ENCODE peak calls at places on chromosomes 2 and 18, in seven cellular contexts. A is gastrocnemius medialis, I is activated B cell treated with CpG ODN at 0.5 μM for 24 hours, P is AG04449, O is MCF 10A, T is heart right ventricle, E is cardiac muscle cell. R is an unnamed sample.

GRCh38 chr18:47858607-47859006 is 71.9 kb downstream of the SMAD2 start:
- DNase-seq in A (no peak), I (no peak), E (no peak), T (no peak), P (no peak), O (no peak), R (no peak)

GRCh38 chr2:150495993-150496627 is 8.6 kb upstream of the RND3 start:
- DNase-seq in T (no peak), P (peak; percentile 94), O (peak; percentile 62), I (no peak), E (peak; percentile 93), A (no peak), R (no peak)

GRCh38 chr2:110662560-110662959 is 15.3 kb downstream of the BUB1 start:
- DNase-seq in P (no peak), E (peak; percentile 41), T (no peak), A (no peak), O (no peak), I (no peak), R (no peak)

GRCh38 chr2:192499476-192499875 is 304.7 kb upstream of the TMEFF2 start:
- DNase-seq in O (peak; percentile 65), P (no peak), A (no peak), E (peak; percentile 48), T (no peak), I (no peak), R (no peak)

GRCh38 chr18:10101729-10102128 is 187.9 kb downstream of the VAPA start:
- DNase-seq in E (no peak), A (no peak), P (no peak), I (no peak), O (no peak), T (no peak), R (no peak)

GRCh38 chr2:207422307-207422960 is 107.3 kb upstream of the CREB1 start:
- DNase-seq in I (no peak), A (no peak), P (no peak), T (no peak), E (no peak), O (no peak), R (no peak)

GRCh38 chr2:227821043-227821942 is 7.7 kb downstream of the CCL20 start:
- DNase-seq in O (peak; percentile 18), A (no peak), T (no peak), E (no peak), P (no peak), I (no peak), R (no peak)

GRCh38 chr2:8647462-8647857 is 34.4 kb upstream of the ID2 start:
- DNase-seq in T (no peak), E (no peak), I (no peak), O (no peak), A (no peak), P (no peak), R (no peak)

GRCh38 chr2:234841321-234842015 is 110.3 kb upstream of the SH3BP4 start:
- DNase-seq in O (no peak), E (no peak), P (no peak), A (no peak), T (no peak), I (no peak), R (no peak)

GRCh38 chr2:217477583-217477982 is 525.2 kb downstream of the TNS1 start:
- DNase-seq in I (no peak), T (no peak), E (no peak), O (no peak), A (no peak), P (no peak), R (no peak)
- TF ChIP-seq CTCF in I (no peak), T (no peak), E (no peak), O (no peak), A (no peak), P (no peak), R (no peak)

GRCh38 chr2:24923106-24923505 is 3.1 kb upstream of the ADCY3 start:
- DNase-seq in I (no peak), A (no peak), P (no peak), O (no peak), T (no peak), E (no peak), R (no peak)
- TF ChIP-seq CTCF in I (no peak), A (no peak), P (no peak), O (no peak), T (no peak), E (no peak), R (no peak)

DNA sequence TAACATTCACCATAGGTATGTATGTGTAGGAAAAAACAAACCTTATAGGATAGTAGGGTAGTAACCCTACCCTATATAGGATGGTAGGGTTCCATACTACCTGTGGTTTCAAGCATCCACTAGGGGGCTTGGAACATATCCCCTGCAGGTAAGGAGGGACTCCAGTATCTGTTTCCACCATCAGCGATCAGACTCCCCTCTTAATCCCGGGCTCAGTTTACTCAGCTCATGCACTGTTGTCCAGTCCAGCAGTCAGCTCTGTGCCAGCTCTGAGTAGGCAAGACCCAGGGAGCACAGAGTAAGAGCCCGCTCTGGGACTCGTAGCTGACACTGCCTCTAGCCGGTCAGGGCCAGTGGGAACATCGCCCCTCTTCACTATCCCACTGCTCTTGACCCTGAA is 61.7 kb downstream of the MEX3C start:
- DNase-seq in P (no peak), A (no peak), E (no peak), O (peak; percentile 48), T (no peak), I (no peak), R (no peak)
- TF ChIP-seq CTCF in P (no peak), A (no peak), E (peak; percentile 35), O (no peak), T (no peak), I (no peak), R (no peak)

DNA sequence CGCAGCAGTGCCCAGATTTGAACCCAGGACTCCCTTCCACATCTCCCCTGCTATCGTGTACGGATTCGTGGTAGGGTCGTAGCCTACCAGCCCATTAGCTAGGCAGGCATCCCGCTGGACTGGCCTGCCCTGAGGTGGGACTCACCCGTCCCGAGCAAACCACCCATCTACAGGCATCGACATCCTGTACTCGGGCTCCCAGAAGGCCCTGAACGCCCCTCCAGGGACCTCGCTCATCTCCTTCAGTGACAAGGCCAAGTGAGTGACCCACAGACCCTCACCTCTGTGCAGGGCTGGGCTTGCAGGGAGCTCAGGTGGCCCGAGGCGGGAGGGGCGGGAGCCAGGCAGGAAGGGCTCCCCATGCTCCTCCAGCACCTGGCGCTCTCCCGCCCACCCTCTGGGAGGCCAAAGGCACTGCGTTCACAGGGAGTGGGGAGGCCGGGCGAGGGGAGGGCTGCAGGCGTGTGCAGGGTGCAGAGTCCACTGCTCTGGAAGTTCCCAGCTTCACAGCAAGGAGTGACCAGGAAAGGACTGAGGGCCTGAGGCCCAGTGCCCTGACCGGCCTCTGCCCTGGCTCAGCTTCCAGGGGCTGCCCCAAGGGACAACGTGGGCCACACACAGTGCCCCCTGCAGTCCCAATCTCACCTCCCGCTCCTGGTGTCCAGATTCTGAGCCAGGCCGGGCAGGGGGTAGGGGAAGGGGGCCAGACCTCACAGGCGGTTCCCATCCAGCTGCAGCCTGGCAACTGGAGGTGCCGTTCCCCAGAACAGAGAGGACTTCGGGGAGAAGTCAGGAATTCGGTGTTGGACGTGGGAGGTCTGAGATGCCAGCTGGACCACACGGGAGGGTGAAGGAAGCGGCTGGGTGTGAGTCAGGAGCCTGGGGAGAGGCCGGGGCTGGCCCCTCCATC is 5.4 kb downstream of the AGXT start:
- DNase-seq in E (peak; percentile 28), O (no peak), I (peak; percentile 12), A (peak; percentile 4), P (no peak), T (no peak), R (no peak)
- TF ChIP-seq CTCF in E (no peak), O (no peak), I (no peak), A (no peak), P (no peak), T (no peak), R (no peak)

GRCh38 chr2:127702395-127703009 is 1.2 kb downstream of the SFT2D3 start:
- DNase-seq in O (no peak), A (no peak), T (no peak), P (no peak), E (no peak), I (no peak), R (no peak)
- TF ChIP-seq CTCF in O (no peak), A (no peak), T (no peak), P (no peak), E (no peak), I (no peak), R (no peak)

DNA sequence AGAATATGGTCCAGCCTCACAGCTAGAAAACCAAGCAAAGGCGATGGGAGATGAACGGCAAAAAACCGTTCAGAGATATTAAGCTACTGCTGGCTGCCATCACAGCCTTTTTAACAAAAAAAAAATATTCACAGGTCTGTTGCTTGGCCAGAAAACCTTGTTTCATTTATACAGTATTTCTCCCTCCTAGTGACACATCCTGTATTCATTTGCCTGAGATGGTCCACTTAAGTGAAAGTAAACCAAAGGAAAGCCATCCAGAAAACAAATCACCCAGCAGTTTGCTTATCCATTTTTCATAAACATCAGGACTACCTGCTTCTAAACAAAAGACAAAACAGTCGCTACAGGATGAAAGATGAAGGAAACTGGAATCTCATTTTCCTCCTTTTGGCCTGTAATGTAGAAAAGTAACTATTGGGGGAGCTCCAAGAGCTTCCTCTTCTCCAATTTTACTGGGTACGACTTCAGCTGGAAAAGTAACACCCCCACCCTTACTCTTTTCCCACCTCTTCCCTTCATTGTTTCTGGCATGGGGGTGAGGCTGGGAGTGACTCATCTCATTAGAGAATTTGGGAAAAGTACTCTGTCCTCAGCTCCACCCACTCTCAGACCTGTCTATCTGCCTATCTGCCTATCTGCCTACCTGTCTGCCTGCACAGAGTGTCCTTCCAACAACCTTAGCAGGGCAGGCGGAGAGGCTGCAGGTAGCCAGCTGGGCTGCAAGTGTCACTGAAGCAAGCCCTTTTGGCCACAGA is 93.8 kb downstream of the EPHA4 start:
- DNase-seq in I (no peak), A (no peak), P (no peak), O (peak; percentile 28), T (no peak), E (no peak), R (no peak)
- TF ChIP-seq CTCF in I (no peak), A (no peak), P (no peak), O (no peak), T (peak; percentile 18), E (no peak), R (no peak)

DNA sequence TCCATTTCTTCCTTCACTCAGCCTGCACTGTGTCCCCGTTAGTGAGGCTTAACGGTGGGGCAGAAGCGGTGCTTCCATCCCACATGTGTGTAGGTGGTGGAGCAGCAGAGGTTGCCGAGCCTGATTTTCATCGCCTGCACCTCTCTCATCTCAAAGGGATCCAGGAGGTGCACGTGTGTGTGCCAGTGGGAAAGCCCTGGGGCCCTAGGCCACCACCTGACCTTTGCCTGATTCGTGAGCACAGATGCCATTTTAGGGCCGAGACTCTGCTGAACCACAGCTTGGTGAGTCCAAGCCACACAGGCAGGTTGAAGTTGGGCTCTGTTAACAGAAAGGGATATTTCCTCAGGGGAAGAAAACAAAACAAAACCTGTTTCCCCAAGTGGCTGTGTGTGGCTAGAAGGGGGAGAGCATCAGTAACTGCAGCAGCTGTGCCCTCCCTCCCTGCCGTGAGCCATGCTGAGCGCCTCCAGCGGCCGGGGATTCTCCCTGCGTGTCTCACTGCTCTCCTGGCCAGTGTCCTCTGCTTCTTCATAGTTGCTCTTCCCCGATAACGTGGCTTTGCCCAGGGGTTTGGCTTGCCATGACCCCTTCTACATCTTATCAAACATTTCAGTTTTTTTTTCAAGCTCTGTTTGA is 81.5 kb downstream of the MAPRE2 start:
- DNase-seq in O (peak; percentile 7), P (no peak), I (no peak), E (no peak), T (no peak), A (peak; percentile 69), R (peak; percentile 60)
- TF ChIP-seq CTCF in O (no peak), P (peak; percentile 14), I (no peak), E (peak; percentile 15), T (peak; percentile 51), A (peak; percentile 38), R (peak; percentile 37)

R was measured in psoas muscle.